ENCODE peak calls at places on chromosomes 16 and 17, in four cellular contexts. W is hepatocyte; S is MV-4-11; D is activated T-helper 1 cell treated with anti-CD3 and anti-CD28 coated beads, Interleukin-2, amount 50 U/mL, for 16 hours. A is an unnamed sample.

GRCh38 chr16:66693088-66693487 is 3.5 kb downstream of the CMTM4 start:
- DNase-seq in W (no peak), S (peak; percentile 77), D (no peak), A (no peak)

GRCh38 chr16:719815-720506 is 985 bp upstream of the ANTKMT start:
- DNase-seq in W (no peak), S (peak; percentile 37), D (no peak), A (no peak)

GRCh38 chr17:8059131-8059530 is 20.3 kb downstream of the ALOX15B start:
- DNase-seq in W (no peak), S (no peak), D (no peak), A (no peak)

GRCh38 chr17:19753049-19753444 is 4.9 kb upstream of the ALDH3A1 start:
- DNase-seq in W (no peak), S (no peak), D (no peak), A (peak; percentile 67)

GRCh38 chr17:38361700-38362465 is 10.2 kb downstream of the SOCS7 start:
- DNase-seq in W (no peak), S (no peak), D (no peak), A (no peak)

GRCh38 chr17:44558349-44559287 is 1.3 kb downstream of the FZD2 start:
- DNase-seq in W (no peak), S (no peak), D (no peak), A (no peak)

GRCh38 chr17:75518983-75519540 is 2.7 kb downstream of the TSEN54 start:
- DNase-seq in W (no peak), S (no peak), D (no peak), A (no peak)

GRCh38 chr17:66437466-66438026 is 135.1 kb downstream of the PRKCA start:
- DNase-seq in W (no peak), S (peak; percentile 10), D (no peak), A (no peak)

GRCh38 chr17:4642286-4642685 is 808 bp upstream of the ALOX15 start:
- DNase-seq in W (no peak), S (no peak), D (no peak), A (no peak)

GRCh38 chr17:71921726-71922320 is 199.0 kb upstream of the SOX9 start:
- DNase-seq in W (no peak), S (no peak), D (no peak), A (no peak)

GRCh38 chr16:74461826-74462225 is 40.5 kb upstream of the CLEC18B start:
- DNase-seq in W (no peak), S (no peak), D (no peak), A (no peak)

GRCh38 chr17:79038545-79039135 is 14.7 kb downstream of the C1QTNF1 start:
- DNase-seq in W (no peak), S (peak; percentile 66), D (no peak), A (peak; percentile 99)

GRCh38 chr17:48202945-48203344 is 95.4 kb downstream of the SNX11 start:
- DNase-seq in W (no peak), S (no peak), D (no peak), A (no peak)

GRCh38 chr17:32516450-32516849 is 29.7 kb downstream of the CDK5R1 start:
- DNase-seq in W (no peak), S (no peak), D (no peak), A (no peak)

GRCh38 chr16:56301391-56301850 is 110.1 kb downstream of the GNAO1 start:
- DNase-seq in W (no peak), S (no peak), D (no peak), A (peak; percentile 13)

GRCh38 chr17:19250421-19251141 is 13.4 kb downstream of the EPN2 start:
- DNase-seq in W (no peak), S (no peak), D (no peak), A (no peak)

GRCh38 chr16:70706948-70707465 is 21.2 kb upstream of the MTSS2 start:
- DNase-seq in W (peak; percentile 71), S (no peak), D (no peak), A (peak; percentile 92)

A was measured in AG09309.